ENCODE peak calls at places on chromosomes 3 and 15, in four cellular contexts. Z, B, L and E are unnamed samples.

GRCh38 chr15:76565366-76565765 is 228.8 kb downstream of the ISL2 start:
- DNase-seq in B (no peak), Z (no peak), L (no peak), E (no peak)

GRCh38 chr15:76335129-76335850 is 1.3 kb upstream of the ISL2 start:
- DNase-seq in L (no peak), B (no peak), Z (no peak), E (peak)

GRCh38 chr15:58988011-58988785 is 735 bp downstream of the RNF111 start:
- DNase-seq in L (no peak), Z (peak), B (peak), E (no peak)

GRCh38 chr15:99016680-99017321 is 9.2 kb upstream of the PGPEP1L start:
- DNase-seq in B (peak), L (peak), Z (no peak), E (no peak)

GRCh38 chr15:68187559-68187958 is 17.6 kb downstream of the CALML4 start:
- DNase-seq in L (peak), Z (peak), B (peak), E (no peak)

GRCh38 chr3:7371693-7372572 is 511.0 kb downstream of the GRM7 start:
- DNase-seq in Z (no peak), L (no peak), B (no peak), E (no peak)

GRCh38 chr3:109772520-109772919 is 435.2 kb upstream of the DPPA4 start:
- DNase-seq in Z (no peak), B (no peak), L (no peak), E (no peak)

GRCh38 chr3:49879721-49880120 is 10.0 kb upstream of the CAMKV start:
- DNase-seq in Z (no peak), B (no peak), L (no peak), E (no peak)

DNA sequence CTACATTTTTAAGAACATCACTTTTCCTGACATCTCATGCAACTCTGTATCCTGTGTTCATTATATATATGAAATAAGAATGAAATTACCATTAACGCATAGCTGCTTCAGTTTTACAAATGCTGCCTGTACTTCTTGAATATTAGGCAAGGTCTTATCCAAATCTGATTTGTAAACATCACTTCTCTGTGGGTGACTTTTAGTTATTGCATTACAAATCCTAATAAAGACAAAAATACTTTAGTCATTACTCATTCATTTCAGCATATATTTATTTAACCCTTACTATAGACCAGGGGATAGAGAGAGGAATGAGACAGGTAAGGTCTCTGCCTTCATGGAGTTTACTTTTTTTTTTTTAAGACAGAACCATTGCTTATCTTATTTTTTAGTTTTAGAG is 36.8 kb downstream of the MTMR10 start:
- DNase-seq in Z (no peak), B (no peak), L (no peak), E (no peak)
- H3K27ac ChIP-seq in Z (no peak), B (no peak), L (no peak), E (no peak)

DNA sequence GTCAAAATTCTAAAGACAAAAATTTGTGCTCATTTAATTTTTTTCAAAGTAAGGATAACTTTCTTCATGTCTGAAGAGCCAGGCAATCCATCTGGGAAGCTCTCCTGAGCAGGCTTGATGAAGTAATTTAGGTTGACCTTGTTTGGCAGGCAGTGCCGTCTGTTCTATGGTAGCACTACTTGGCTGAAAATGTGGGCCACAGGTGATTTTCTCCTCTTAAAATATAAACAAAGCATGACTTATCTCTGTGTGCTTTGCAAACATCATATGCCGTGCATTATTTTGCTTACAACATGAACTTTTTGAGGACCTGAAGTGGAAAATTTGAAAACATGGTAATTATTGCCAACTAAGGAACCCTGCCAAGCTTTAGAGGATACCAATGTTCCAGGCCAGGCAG is 143.2 kb downstream of the RAP2B start:
- DNase-seq in L (no peak), B (no peak), Z (peak), E (no peak)
- H3K27ac ChIP-seq in L (no peak), B (no peak), Z (no peak), E (no peak)

DNA sequence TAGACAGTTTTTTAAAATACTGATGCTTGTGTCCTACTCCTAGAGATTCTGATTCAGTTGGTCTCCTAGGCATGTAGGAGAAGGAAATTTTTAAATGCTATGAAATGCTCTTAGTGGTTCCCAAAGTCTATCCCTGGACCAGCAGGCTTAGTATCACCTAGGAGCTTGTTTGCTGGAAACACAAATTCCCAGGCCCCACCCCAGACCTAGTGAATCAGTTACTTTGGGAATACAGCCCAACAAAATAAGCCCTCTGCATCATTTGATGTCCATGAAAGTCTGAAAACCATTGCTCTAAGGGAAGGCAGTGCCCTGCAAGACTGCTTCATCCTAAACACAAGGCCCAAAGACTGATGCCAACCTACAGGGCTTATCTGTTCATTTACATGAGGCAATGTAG is 36.3 kb downstream of the CCNL1 start:
- DNase-seq in Z (peak), B (no peak), L (no peak), E (no peak)
- H3K27ac ChIP-seq in Z (no peak), B (no peak), L (no peak), E (no peak)

GRCh38 chr3:152315623-152316022 is 46.9 kb downstream of the MBNL1 start:
- DNase-seq in L (no peak), B (no peak), Z (no peak), E (no peak)
- H3K27ac ChIP-seq in L (no peak), B (peak), Z (no peak), E (peak)

GRCh38 chr15:93035092-93035915 is 53.7 kb downstream of the RGMA start:
- DNase-seq in L (no peak), B (no peak), Z (no peak), E (no peak)

GRCh38 chr15:93037341-93038063 is 51.5 kb downstream of the RGMA start:
- DNase-seq in Z (peak), B (peak), L (peak), E (no peak)

GRCh38 chr15:93036922-93037321 is 52.1 kb downstream of the RGMA start:
- DNase-seq in B (no peak), Z (peak), L (no peak), E (no peak)

GRCh38 chr15:93034512-93034911 is 54.5 kb downstream of the RGMA start:
- DNase-seq in L (no peak), B (no peak), Z (no peak), E (no peak)

GRCh38 chr15:93035953-93036810 is 52.8 kb downstream of the RGMA start:
- DNase-seq in L (no peak), Z (peak), B (no peak), E (no peak)
- H3K27ac ChIP-seq in L (no peak), Z (no peak), B (peak), E (no peak)

GRCh38 chr3:156801746-156802145 is 24.4 kb upstream of the LEKR1 start:
- DNase-seq in B (no peak), L (no peak), Z (no peak), E (no peak)

GRCh38 chr3:156795890-156796451 is 30.2 kb upstream of the LEKR1 start:
- DNase-seq in L (no peak), Z (no peak), B (no peak), E (no peak)

GRCh38 chr3:156793400-156793799 is 32.8 kb upstream of the LEKR1 start:
- DNase-seq in B (no peak), L (no peak), Z (no peak), E (no peak)

GRCh38 chr3:156793851-156794250 is 32.3 kb upstream of the LEKR1 start:
- DNase-seq in L (no peak), Z (no peak), B (no peak), E (no peak)

GRCh38 chr3:156797368-156797767 is 28.8 kb upstream of the LEKR1 start:
- DNase-seq in Z (no peak), L (no peak), B (no peak), E (no peak)
- H3K27ac ChIP-seq in Z (no peak), L (no peak), B (no peak), E (no peak)

GRCh38 chr15:36594556-36595090 is 15.2 kb downstream of the CDIN1 start:
- DNase-seq in L (no peak), Z (no peak), B (no peak), E (no peak)

GRCh38 chr15:36589971-36590370 is 10.5 kb downstream of the CDIN1 start:
- DNase-seq in L (peak), B (no peak), Z (no peak), E (no peak)

GRCh38 chr15:36590838-36591237 is 11.4 kb downstream of the CDIN1 start:
- DNase-seq in B (no peak), L (peak), Z (no peak), E (no peak)

GRCh38 chr15:36595625-36596024 is 16.2 kb downstream of the CDIN1 start:
- DNase-seq in Z (no peak), L (no peak), B (no peak), E (no peak)

GRCh38 chr15:36591534-36592411 is 12.3 kb downstream of the CDIN1 start:
- DNase-seq in B (no peak), Z (peak), L (peak), E (no peak)
- H3K27ac ChIP-seq in B (peak), Z (no peak), L (peak), E (no peak)

GRCh38 chr3:9399746-9400145 is 2.3 kb downstream of the SETD5 start:
- DNase-seq in L (peak), B (peak), Z (peak), E (peak)
- H3K27ac ChIP-seq in L (peak), B (peak), Z (peak), E (peak)

GRCh38 chr3:142418926-142419592 is 28.8 kb downstream of the XRN1 start:
- DNase-seq in Z (no peak), L (no peak), B (no peak), E (no peak)
- H3K27ac ChIP-seq in Z (no peak), L (no peak), B (no peak), E (no peak)

DNA sequence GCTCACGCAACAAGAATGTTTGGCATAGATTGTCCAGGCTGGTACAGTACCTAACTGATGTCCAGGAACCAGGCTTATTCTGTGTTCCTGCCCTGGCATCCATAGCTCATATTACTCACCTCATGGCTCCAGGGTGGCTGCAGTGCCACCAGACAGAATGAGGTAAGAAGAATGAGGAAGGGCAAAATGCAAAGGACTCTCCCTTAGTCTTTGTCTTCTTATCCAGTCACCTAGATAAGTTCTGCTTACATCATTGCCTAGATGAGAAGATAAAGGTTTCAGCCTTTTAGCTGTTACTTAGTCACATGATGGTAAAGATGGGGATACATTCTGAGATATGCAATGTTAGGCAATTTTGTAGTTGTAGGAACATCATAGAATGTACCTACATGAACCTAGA is 45.8 kb downstream of the CHP1 start:
- DNase-seq in B (no peak), Z (no peak), L (no peak), E (no peak)
- H3K27ac ChIP-seq in B (no peak), Z (no peak), L (no peak), E (no peak)